ENCODE peak calls at places on chromosomes 13 and 19, in ten cellular contexts. U is sigmoid colon, Q is mammary epithelial cell, E is endothelial cell, T is skeletal muscle cell, R is astrocyte of the cerebellum, Z is tibial nerve, W is fibroblast of mammary gland, Y is EL, K is A673. V is an unnamed sample.

GRCh38 chr13:42574435-42575311 is 721 bp downstream of the TNFSF11 start:
- DNase-seq in R (no peak), U (no peak), Z (no peak), E (no peak), Y (no peak), K (no peak), Q (no peak), W (no peak), T (no peak), V (no peak)

GRCh38 chr19:7230826-7231225 is 63.4 kb downstream of the INSR start:
- DNase-seq in T (no peak), Y (no peak), R (no peak), U (peak), Q (no peak), K (no peak), W (no peak), Z (no peak), E (no peak), V (no peak)

GRCh38 chr19:46373573-46374359 is 26.9 kb downstream of the PPP5C start:
- DNase-seq in Y (peak), U (peak), E (no peak), K (peak), W (peak), T (no peak), Q (peak), R (no peak), Z (no peak), V (peak)

GRCh38 chr13:72539925-72540324 is 187.5 kb downstream of the MZT1 start:
- DNase-seq in Z (no peak), T (no peak), R (no peak), E (no peak), K (no peak), W (no peak), Y (no peak), U (no peak), Q (no peak), V (no peak)

GRCh38 chr13:48160879-48161278 is 66.0 kb upstream of the MED4 start:
- DNase-seq in U (no peak), K (peak), T (no peak), R (no peak), W (peak), E (no peak), Z (peak), Y (peak), Q (peak), V (no peak)

GRCh38 chr19:2150794-2151338 is 500 bp downstream of the AP3D1 start:
- DNase-seq in K (no peak), E (no peak), W (no peak), Q (peak), U (no peak), Z (no peak), R (no peak), Y (peak), T (no peak), V (no peak)

GRCh38 chr13:27258637-27259377 is 7.4 kb downstream of the RPL21 start:
- DNase-seq in T (no peak), R (no peak), K (no peak), Z (no peak), E (no peak), Y (no peak), Q (no peak), U (no peak), W (no peak), V (no peak)

GRCh38 chr13:110643768-110644421 is 28.6 kb downstream of the NAXD start:
- DNase-seq in K (no peak), E (no peak), W (no peak), Y (no peak), Z (no peak), R (no peak), Q (no peak), U (no peak), T (no peak), V (no peak)

GRCh38 chr13:44049546-44049945 is 169.8 kb downstream of the LACC1 start:
- DNase-seq in Q (no peak), Z (no peak), K (no peak), U (no peak), E (no peak), W (no peak), T (no peak), Y (no peak), R (no peak), V (no peak)

GRCh38 chr13:26024558-26024957 is 27.3 kb downstream of the SHISA2 start:
- DNase-seq in Z (no peak), Q (no peak), T (no peak), R (no peak), W (no peak), E (no peak), K (no peak), U (no peak), Y (no peak), V (no peak)

GRCh38 chr13:73985789-73986188 is 148.4 kb downstream of the KLF12 start:
- DNase-seq in U (no peak), Z (no peak), E (no peak), W (no peak), Y (no peak), R (no peak), Q (no peak), K (no peak), T (no peak), V (no peak)

GRCh38 chr19:6423499-6424189 is 967 bp downstream of the KHSRP start:
- DNase-seq in U (peak), K (peak), T (peak), Y (peak), Z (no peak), E (peak), W (peak), Q (peak), R (no peak), V (no peak)

GRCh38 chr19:46840157-46840942 is 10.3 kb downstream of the AP2S1 start:
- DNase-seq in U (peak), K (peak), Y (peak), Z (no peak), Q (peak), T (no peak), W (peak), E (peak), R (peak), V (peak)

GRCh38 chr13:70310720-70311119 is 202.5 kb upstream of the KLHL1 start:
- DNase-seq in R (peak), Z (no peak), Y (no peak), T (no peak), U (no peak), Q (peak), K (peak), W (no peak), E (peak), V (peak)

GRCh38 chr19:2478756-2479555 is 3.0 kb downstream of the GADD45B start:
- DNase-seq in T (no peak), Q (peak), E (no peak), K (peak), W (peak), Z (peak), Y (peak), R (no peak), U (peak), V (no peak)

GRCh38 chr13:90272356-90272755 is 1075.1 kb upstream of the MIR17HG start:
- DNase-seq in Y (peak), Z (no peak), E (no peak), R (peak), W (peak), Q (peak), T (peak), K (no peak), U (no peak), V (no peak)

GRCh38 chr13:41179593-41180250 is 14.6 kb downstream of the KBTBD7 start:
- DNase-seq in T (peak), Q (peak), Z (no peak), E (no peak), K (no peak), U (no peak), R (no peak), Y (peak), W (peak), V (no peak)

GRCh38 chr19:19599190-19599535 is 19.3 kb downstream of the PBX4 start:
- DNase-seq in R (no peak), W (no peak), K (no peak), U (no peak), Q (no peak), E (no peak), Z (no peak), Y (no peak), T (no peak), V (no peak)

GRCh38 chr19:12656899-12657571 is 9.5 kb downstream of the MAN2B1 start:
- DNase-seq in T (no peak), K (no peak), Z (no peak), E (no peak), R (no peak), Y (no peak), W (no peak), Q (no peak), U (no peak), V (no peak)

GRCh38 chr19:2567580-2567979 is 91.7 kb downstream of the GADD45B start:
- DNase-seq in Q (no peak), U (peak), Z (no peak), K (no peak), E (no peak), R (no peak), W (no peak), Y (no peak), T (no peak), V (no peak)

GRCh38 chr13:110509971-110510786 is 51.3 kb downstream of the RAB20 start:
- DNase-seq in W (no peak), K (no peak), R (no peak), E (no peak), Y (peak), T (no peak), U (no peak), Q (no peak), Z (no peak), V (no peak)

GRCh38 chr13:104085611-104086010 is 1019.4 kb upstream of the SLC10A2 start:
- DNase-seq in K (no peak), Q (no peak), Z (no peak), T (no peak), U (no peak), E (no peak), W (no peak), R (no peak), Y (no peak), V (no peak)

GRCh38 chr19:1266116-1266817 is 2.9 kb upstream of the CIRBP start:
- DNase-seq in Q (peak), K (peak), R (no peak), T (no peak), W (peak), Y (peak), U (peak), Z (no peak), E (peak), V (peak)

GRCh38 chr13:44451651-44452050 is 78.0 kb downstream of the SERP2 start:
- DNase-seq in K (no peak), E (no peak), Q (no peak), U (no peak), R (no peak), T (no peak), W (no peak), Y (no peak), Z (no peak), V (no peak)

GRCh38 chr13:76637651-76638111 is 248.5 kb downstream of the KCTD12 start:
- DNase-seq in Z (no peak), Q (no peak), R (no peak), E (no peak), Y (peak), T (no peak), U (no peak), K (no peak), W (peak), V (no peak)

V was measured in NCI-H1105.